ENCODE peak calls at places on chromosome 4, in nine cellular contexts. C is NCI-H524; L is stimulated activated CD4-positive, alpha-beta T cell treated with anti-CD3 and anti-CD28 coated beads, TNF-alpha, amount 100 ng/mL, for 48 hours; U is globus pallidus; X is effector memory CD8-positive, alpha-beta T cell; E is AG09309; B is ecto neural progenitor cell; I is fibroblast of lung; G is H4. Y is an unnamed sample.
A peak's percentile ranks its signal among the peaks of the same experiment; 100 is the strongest.

GRCh38 chr4:40475609-40476008 is 140.5 kb downstream of the CHRNA9 start:
- DNase-seq in C (no peak), B (no peak), L (no peak), G (no peak), I (no peak), X (no peak), U (no peak), E (no peak), Y (no peak)

GRCh38 chr4:77152421-77152820 is 4.6 kb upstream of the CCNG2 start:
- DNase-seq in G (no peak), L (no peak), I (peak; percentile 63), U (no peak), B (no peak), E (no peak), C (no peak), X (no peak), Y (no peak)

GRCh38 chr4:28360681-28361080 is 1500.0 kb downstream of the STIM2 start:
- DNase-seq in I (no peak), C (no peak), B (no peak), L (no peak), U (no peak), X (no peak), E (no peak), G (no peak), Y (no peak)

GRCh38 chr4:5399790-5400421 is 308.5 kb downstream of the EVC2 start:
- DNase-seq in X (no peak), C (peak; percentile 56), E (no peak), B (peak; percentile 55), L (no peak), U (peak; percentile 5), I (peak; percentile 40), G (no peak), Y (peak; percentile 40)

GRCh38 chr4:125044886-125045285 is 269.9 kb upstream of the FAT4 start:
- DNase-seq in X (no peak), L (no peak), U (no peak), I (no peak), B (no peak), G (no peak), E (no peak), C (no peak), Y (no peak)

GRCh38 chr4:75028196-75028854 is 95.4 kb downstream of the PARM1 start:
- DNase-seq in B (no peak), L (no peak), U (no peak), I (no peak), X (no peak), E (no peak), C (peak; percentile 3), G (no peak), Y (no peak)

GRCh38 chr4:1797861-1798529 is 4.9 kb downstream of the FGFR3 start:
- DNase-seq in C (no peak), E (no peak), I (no peak), X (no peak), U (peak; percentile 73), G (no peak), B (no peak), L (no peak), Y (no peak)

GRCh38 chr4:95540227-95540626 is 8.5 kb downstream of the UNC5C start:
- DNase-seq in X (no peak), B (no peak), C (no peak), L (no peak), I (no peak), G (no peak), U (peak; percentile 66), E (no peak), Y (no peak)

GRCh38 chr4:82639947-82640346 is 78.2 kb upstream of the TMEM150C start:
- DNase-seq in G (no peak), L (no peak), U (no peak), B (no peak), E (no peak), I (no peak), C (no peak), X (no peak), Y (no peak)

GRCh38 chr4:110620352-110621327 is 2.2 kb downstream of the PITX2 start:
- DNase-seq in I (no peak), E (no peak), X (no peak), G (no peak), U (no peak), C (peak; percentile 42), B (peak; percentile 90), L (no peak), Y (peak; percentile 72)

GRCh38 chr4:1690698-1691097 is 6.6 kb upstream of the FAM53A start:
- DNase-seq in C (no peak), B (no peak), G (no peak), L (no peak), I (no peak), X (no peak), E (no peak), U (no peak), Y (no peak)

GRCh38 chr4:120731561-120731960 is 191.0 kb downstream of the PRDM5 start:
- DNase-seq in B (no peak), C (no peak), G (peak; percentile 23), L (no peak), U (no peak), X (no peak), E (no peak), I (no peak), Y (no peak)

GRCh38 chr4:82833696-82834313 is 35.2 kb upstream of the SCD5 start:
- DNase-seq in L (no peak), I (peak; percentile 86), B (no peak), E (peak; percentile 31), U (no peak), C (no peak), X (no peak), G (peak; percentile 78), Y (no peak)

GRCh38 chr4:150126880-150127236 is 48.6 kb downstream of the DCLK2 start:
- DNase-seq in C (no peak), E (no peak), G (peak; percentile 44), B (no peak), I (peak; percentile 58), X (no peak), U (no peak), L (no peak), Y (no peak)

GRCh38 chr4:139453041-139453370 is 915 bp upstream of the RAB33B start:
- DNase-seq in C (peak; percentile 75), X (peak; percentile 66), I (no peak), G (peak; percentile 76), B (no peak), U (no peak), E (peak; percentile 11), L (peak; percentile 56), Y (no peak)

GRCh38 chr4:166165829-166166420 is 292.9 kb downstream of the TLL1 start:
- DNase-seq in B (no peak), C (peak; percentile 66), L (no peak), I (peak; percentile 81), E (peak; percentile 27), U (peak; percentile 74), G (peak; percentile 80), X (no peak), Y (no peak)

GRCh38 chr4:74167585-74167984 is 9.7 kb downstream of the MTHFD2L start:
- DNase-seq in C (no peak), X (no peak), I (no peak), B (no peak), E (no peak), U (no peak), L (no peak), G (no peak), Y (no peak)

GRCh38 chr4:82885410-82885809 is 5.5 kb downstream of the SEC31A start:
- DNase-seq in G (no peak), I (peak; percentile 34), X (no peak), B (no peak), U (no peak), C (no peak), L (no peak), E (no peak), Y (no peak)

GRCh38 chr4:76998251-76998901 is 48.8 kb downstream of the SEPTIN11 start:
- DNase-seq in E (no peak), B (no peak), U (no peak), G (no peak), C (peak; percentile 22), L (no peak), I (peak; percentile 74), X (no peak), Y (no peak)

GRCh38 chr4:72473434-72473900 is 95.6 kb downstream of the ADAMTS3 start:
- DNase-seq in G (peak; percentile 14), I (peak; percentile 31), U (no peak), E (no peak), C (no peak), B (no peak), X (no peak), L (no peak), Y (no peak)

GRCh38 chr4:150167054-150167453 is 88.8 kb downstream of the DCLK2 start:
- DNase-seq in X (no peak), C (no peak), E (no peak), G (no peak), U (no peak), L (no peak), B (no peak), I (no peak), Y (no peak)

GRCh38 chr4:12084690-12085089 is 656.0 kb upstream of the HS3ST1 start:
- DNase-seq in B (no peak), X (no peak), C (no peak), E (no peak), U (no peak), G (no peak), L (no peak), I (no peak), Y (no peak)

GRCh38 chr4:70197842-70198241 is 2.3 kb downstream of the ODAM start:
- DNase-seq in E (no peak), G (no peak), I (no peak), L (no peak), C (no peak), B (peak; percentile 46), X (no peak), U (no peak), Y (no peak)

GRCh38 chr4:164252286-164252685 is 501.6 kb upstream of the SMIM31 start:
- DNase-seq in L (no peak), E (no peak), X (no peak), C (no peak), G (peak; percentile 16), U (peak; percentile 92), B (peak; percentile 63), I (peak; percentile 9), Y (no peak)

GRCh38 chr4:108171541-108172230 is 3.0 kb upstream of the LEF1 start:
- DNase-seq in L (peak; percentile 36), X (no peak), E (no peak), C (no peak), U (no peak), B (peak; percentile 79), I (no peak), G (no peak), Y (peak; percentile 30)

GRCh38 chr4:143763587-143763986 is 63.1 kb upstream of the FREM3 start:
- DNase-seq in U (no peak), C (no peak), X (no peak), B (no peak), L (no peak), E (no peak), I (no peak), G (no peak), Y (no peak)

GRCh38 chr4:177282284-177282683 is 27.4 kb upstream of the NEIL3 start:
- DNase-seq in I (no peak), L (no peak), U (no peak), C (no peak), X (no peak), E (no peak), G (no peak), B (no peak), Y (no peak)